ENCODE peak calls at places on chromosome 21, in nine cellular contexts. One of them, this sample, is unnamed.

GRCh38 chr21:20994790-20995189 is 3.4 kb upstream of the NCAM2 start:
- DNase-seq in body of pancreas: no peak
- DNase-seq in MM.1S: no peak
- DNase-seq in BE2C: no peak
- DNase-seq in left lung: no peak
- DNase-seq in neural progenitor cell: no peak
- DNase-seq in thoracic aorta: no peak
- DNase-seq in PC-9: no peak
- DNase-seq in colonic mucosa: no peak
- DNase-seq in this sample: no peak

GRCh38 chr21:36704281-36704957 is 5.5 kb downstream of the SIM2 start:
- DNase-seq in body of pancreas: no peak
- DNase-seq in MM.1S: no peak
- DNase-seq in BE2C: no peak
- DNase-seq in left lung: peak; percentile 72
- DNase-seq in neural progenitor cell: peak; percentile 57
- DNase-seq in thoracic aorta: no peak
- DNase-seq in PC-9: no peak
- DNase-seq in colonic mucosa: no peak
- DNase-seq in this sample: no peak

GRCh38 chr21:25329227-25329626 is 278.1 kb downstream of the MRPL39 start:
- DNase-seq in body of pancreas: no peak
- DNase-seq in MM.1S: no peak
- DNase-seq in BE2C: no peak
- DNase-seq in left lung: no peak
- DNase-seq in neural progenitor cell: no peak
- DNase-seq in thoracic aorta: no peak
- DNase-seq in PC-9: no peak
- DNase-seq in colonic mucosa: no peak
- DNase-seq in this sample: no peak

GRCh38 chr21:27225142-27225541 is 258.3 kb upstream of the ADAMTS5 start:
- DNase-seq in body of pancreas: no peak
- DNase-seq in MM.1S: no peak
- DNase-seq in BE2C: no peak
- DNase-seq in left lung: no peak
- DNase-seq in neural progenitor cell: no peak
- DNase-seq in thoracic aorta: no peak
- DNase-seq in PC-9: no peak
- DNase-seq in colonic mucosa: no peak
- DNase-seq in this sample: no peak

GRCh38 chr21:40668535-40669275 is 178.3 kb downstream of the DSCAM start:
- DNase-seq in body of pancreas: no peak
- DNase-seq in MM.1S: no peak
- DNase-seq in BE2C: no peak
- DNase-seq in left lung: no peak
- DNase-seq in neural progenitor cell: no peak
- DNase-seq in thoracic aorta: no peak
- DNase-seq in PC-9: no peak
- DNase-seq in colonic mucosa: no peak
- DNase-seq in this sample: no peak

GRCh38 chr21:36744560-36745231 is 45.8 kb downstream of the SIM2 start:
- DNase-seq in body of pancreas: peak; percentile 53
- DNase-seq in MM.1S: no peak
- DNase-seq in BE2C: peak; percentile 75
- DNase-seq in left lung: no peak
- DNase-seq in neural progenitor cell: no peak
- DNase-seq in thoracic aorta: no peak
- DNase-seq in PC-9: no peak
- DNase-seq in colonic mucosa: no peak
- DNase-seq in this sample: no peak

GRCh38 chr21:16358021-16358420 is 628.2 kb downstream of the USP25 start:
- DNase-seq in body of pancreas: no peak
- DNase-seq in MM.1S: no peak
- DNase-seq in BE2C: no peak
- DNase-seq in left lung: no peak
- DNase-seq in neural progenitor cell: no peak
- DNase-seq in thoracic aorta: no peak
- DNase-seq in PC-9: no peak
- DNase-seq in colonic mucosa: no peak
- DNase-seq in this sample: no peak

GRCh38 chr21:25385912-25386474 is 221.3 kb downstream of the MRPL39 start:
- DNase-seq in body of pancreas: peak; percentile 79
- DNase-seq in MM.1S: peak; percentile 36
- DNase-seq in BE2C: no peak
- DNase-seq in left lung: no peak
- DNase-seq in neural progenitor cell: peak; percentile 78
- DNase-seq in thoracic aorta: no peak
- DNase-seq in PC-9: peak; percentile 21
- DNase-seq in colonic mucosa: no peak
- DNase-seq in this sample: no peak

GRCh38 chr21:43016728-43017127 is 42.4 kb downstream of the PKNOX1 start:
- DNase-seq in body of pancreas: no peak
- DNase-seq in MM.1S: no peak
- DNase-seq in BE2C: peak; percentile 61
- DNase-seq in left lung: no peak
- DNase-seq in neural progenitor cell: no peak
- DNase-seq in thoracic aorta: no peak
- DNase-seq in PC-9: no peak
- DNase-seq in colonic mucosa: no peak
- DNase-seq in this sample: no peak

GRCh38 chr21:43331111-43331961 is 95.6 kb downstream of the SIK1 start:
- DNase-seq in body of pancreas: no peak
- DNase-seq in MM.1S: no peak
- DNase-seq in BE2C: no peak
- DNase-seq in left lung: peak; percentile 68
- DNase-seq in neural progenitor cell: no peak
- DNase-seq in thoracic aorta: no peak
- DNase-seq in PC-9: no peak
- DNase-seq in colonic mucosa: no peak
- DNase-seq in this sample: no peak

GRCh38 chr21:31750843-31751242 is 18.9 kb upstream of the SCAF4 start:
- DNase-seq in body of pancreas: no peak
- DNase-seq in MM.1S: no peak
- DNase-seq in BE2C: no peak
- DNase-seq in left lung: no peak
- DNase-seq in neural progenitor cell: no peak
- DNase-seq in thoracic aorta: no peak
- DNase-seq in PC-9: no peak
- DNase-seq in colonic mucosa: no peak
- DNase-seq in this sample: no peak

GRCh38 chr21:28485301-28486022 is 507.2 kb downstream of the LTN1 start:
- DNase-seq in body of pancreas: no peak
- DNase-seq in MM.1S: no peak
- DNase-seq in BE2C: no peak
- DNase-seq in left lung: no peak
- DNase-seq in neural progenitor cell: no peak
- DNase-seq in thoracic aorta: no peak
- DNase-seq in PC-9: no peak
- DNase-seq in colonic mucosa: no peak
- DNase-seq in this sample: no peak

GRCh38 chr21:28480091-28480869 is 512.4 kb downstream of the LTN1 start:
- DNase-seq in body of pancreas: no peak
- DNase-seq in MM.1S: peak; percentile 92
- DNase-seq in BE2C: no peak
- DNase-seq in left lung: no peak
- DNase-seq in neural progenitor cell: no peak
- DNase-seq in thoracic aorta: no peak
- DNase-seq in PC-9: no peak
- DNase-seq in colonic mucosa: no peak
- DNase-seq in this sample: no peak

GRCh38 chr21:28482657-28483056 is 510.0 kb downstream of the LTN1 start:
- DNase-seq in body of pancreas: no peak
- DNase-seq in MM.1S: no peak
- DNase-seq in BE2C: no peak
- DNase-seq in left lung: no peak
- DNase-seq in neural progenitor cell: no peak
- DNase-seq in thoracic aorta: no peak
- DNase-seq in PC-9: no peak
- DNase-seq in colonic mucosa: no peak
- DNase-seq in this sample: no peak

GRCh38 chr21:28473530-28474225 is 519.0 kb downstream of the LTN1 start:
- DNase-seq in body of pancreas: no peak
- DNase-seq in MM.1S: no peak
- DNase-seq in BE2C: no peak
- DNase-seq in left lung: no peak
- DNase-seq in neural progenitor cell: no peak
- DNase-seq in thoracic aorta: no peak
- DNase-seq in PC-9: no peak
- DNase-seq in colonic mucosa: no peak
- DNase-seq in this sample: no peak

DNA sequence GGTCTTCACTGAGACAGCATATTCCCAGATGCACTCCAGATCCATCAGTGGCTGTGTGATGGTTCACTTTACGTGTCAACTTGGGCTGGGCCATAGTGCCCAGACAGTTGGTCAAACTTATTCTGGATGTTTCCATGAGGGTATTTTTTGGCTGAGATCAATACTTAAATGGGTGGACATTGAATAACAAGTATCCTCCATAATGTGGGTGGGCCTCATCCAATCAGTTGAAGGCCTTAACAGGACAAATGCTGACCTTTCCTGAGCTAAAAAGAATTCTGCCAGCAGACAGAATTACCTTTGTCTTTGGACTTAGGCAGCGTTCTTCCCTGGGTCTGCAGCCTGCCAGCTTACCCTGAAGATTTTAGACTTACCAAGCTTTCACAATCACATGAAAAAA is 513.0 kb downstream of the LTN1 start:
- DNase-seq in body of pancreas: no peak
- DNase-seq in MM.1S: no peak
- DNase-seq in BE2C: no peak
- DNase-seq in left lung: no peak
- DNase-seq in neural progenitor cell: no peak
- DNase-seq in thoracic aorta: no peak
- DNase-seq in PC-9: no peak
- DNase-seq in colonic mucosa: no peak
- DNase-seq in this sample: no peak
- H3K27me3 ChIP-seq in body of pancreas: no peaks in the 10 kb centered on the region
- H3K27me3 ChIP-seq in MM.1S: no peaks in the 10 kb centered on the region
- H3K27me3 ChIP-seq in BE2C: no peaks in the 10 kb centered on the region
- H3K27me3 ChIP-seq in left lung: no peaks in the 10 kb centered on the region
- H3K27me3 ChIP-seq in neural progenitor cell: no peaks in the 10 kb centered on the region
- H3K27me3 ChIP-seq in thoracic aorta: no peaks in the 10 kb centered on the region
- H3K27me3 ChIP-seq in PC-9: no peaks in the 10 kb centered on the region
- H3K27me3 ChIP-seq in colonic mucosa: no peaks in the 10 kb centered on the region
- H3K27me3 ChIP-seq in this sample: no peaks in the 10 kb centered on the region

GRCh38 chr21:38562182-38562581 is 63.9 kb upstream of the ERG start:
- DNase-seq in body of pancreas: no peak
- DNase-seq in MM.1S: no peak
- DNase-seq in BE2C: no peak
- DNase-seq in left lung: no peak
- DNase-seq in neural progenitor cell: no peak
- DNase-seq in thoracic aorta: no peak
- DNase-seq in PC-9: no peak
- DNase-seq in colonic mucosa: no peak
- DNase-seq in this sample: no peak
- H3K27me3 ChIP-seq in body of pancreas: no peaks in the 10 kb centered on the region
- H3K27me3 ChIP-seq in MM.1S: no peaks in the 10 kb centered on the region
- H3K27me3 ChIP-seq in BE2C: no peaks in the 10 kb centered on the region
- H3K27me3 ChIP-seq in left lung: no peaks in the 10 kb centered on the region
- H3K27me3 ChIP-seq in neural progenitor cell: no peaks in the 10 kb centered on the region
- H3K27me3 ChIP-seq in thoracic aorta: no peaks in the 10 kb centered on the region
- H3K27me3 ChIP-seq in PC-9: peaks cover 26% of the 10 kb centered on the region
- H3K27me3 ChIP-seq in colonic mucosa: no peaks in the 10 kb centered on the region
- H3K27me3 ChIP-seq in this sample: no peaks in the 10 kb centered on the region

GRCh38 chr21:41772351-41773080 is 5.7 kb upstream of the RIPK4 start:
- DNase-seq in body of pancreas: no peak
- DNase-seq in MM.1S: no peak
- DNase-seq in BE2C: no peak
- DNase-seq in left lung: no peak
- DNase-seq in neural progenitor cell: peak; percentile 49
- DNase-seq in thoracic aorta: no peak
- DNase-seq in PC-9: no peak
- DNase-seq in colonic mucosa: no peak
- DNase-seq in this sample: no peak

GRCh38 chr21:41769521-41769920 is 2.7 kb upstream of the RIPK4 start:
- DNase-seq in body of pancreas: no peak
- DNase-seq in MM.1S: no peak
- DNase-seq in BE2C: no peak
- DNase-seq in left lung: no peak
- DNase-seq in neural progenitor cell: no peak
- DNase-seq in thoracic aorta: no peak
- DNase-seq in PC-9: no peak
- DNase-seq in colonic mucosa: no peak
- DNase-seq in this sample: no peak

GRCh38 chr21:41771625-41771945 is 4.7 kb upstream of the RIPK4 start:
- DNase-seq in body of pancreas: no peak
- DNase-seq in MM.1S: no peak
- DNase-seq in BE2C: no peak
- DNase-seq in left lung: no peak
- DNase-seq in neural progenitor cell: no peak
- DNase-seq in thoracic aorta: no peak
- DNase-seq in PC-9: no peak
- DNase-seq in colonic mucosa: no peak
- DNase-seq in this sample: no peak

GRCh38 chr21:41769933-41770332 is 3.1 kb upstream of the RIPK4 start:
- DNase-seq in body of pancreas: no peak
- DNase-seq in MM.1S: no peak
- DNase-seq in BE2C: no peak
- DNase-seq in left lung: no peak
- DNase-seq in neural progenitor cell: no peak
- DNase-seq in thoracic aorta: no peak
- DNase-seq in PC-9: no peak
- DNase-seq in colonic mucosa: no peak
- DNase-seq in this sample: no peak

DNA sequence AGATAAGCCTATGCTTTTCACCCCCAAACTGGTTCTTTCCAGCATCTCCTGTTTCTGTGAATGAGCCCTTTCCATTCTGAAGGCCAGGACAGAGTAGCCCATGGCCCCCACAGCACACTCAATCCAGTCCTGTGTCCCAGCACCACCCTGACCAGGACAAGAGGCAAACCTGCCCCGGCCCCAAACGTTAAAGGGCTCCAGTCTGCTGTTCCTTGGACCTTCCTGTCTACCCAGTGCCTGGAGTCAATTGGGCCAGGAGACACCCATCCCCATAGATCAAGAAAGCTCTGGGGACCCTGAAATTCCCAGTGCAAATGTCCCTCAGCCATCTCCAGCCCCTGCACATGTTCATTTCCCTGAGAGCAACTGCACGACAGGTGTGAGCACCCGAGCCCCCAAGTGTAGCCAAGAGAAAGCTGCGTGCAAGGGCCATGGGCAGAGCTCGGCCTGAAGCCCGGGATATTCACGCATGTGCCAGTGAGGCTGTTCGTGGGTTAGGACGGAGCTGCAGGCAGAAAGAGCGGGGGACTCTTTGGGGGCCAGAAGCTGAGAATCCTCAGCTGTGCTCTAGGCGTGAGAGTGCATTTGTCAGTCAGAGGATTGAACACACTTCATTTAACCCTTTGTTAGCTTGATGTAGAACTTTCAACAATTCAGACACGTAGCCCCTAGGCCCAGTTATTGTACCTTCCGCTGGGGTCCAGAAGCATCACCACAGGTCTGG is 4.2 kb upstream of the RIPK4 start:
- DNase-seq in body of pancreas: no peak
- DNase-seq in MM.1S: no peak
- DNase-seq in BE2C: no peak
- DNase-seq in left lung: no peak
- DNase-seq in neural progenitor cell: peak; percentile 68
- DNase-seq in thoracic aorta: no peak
- DNase-seq in PC-9: no peak
- DNase-seq in colonic mucosa: no peak
- DNase-seq in this sample: no peak
- H3K27me3 ChIP-seq in body of pancreas: no peaks in the 10 kb centered on the region
- H3K27me3 ChIP-seq in MM.1S: peaks cover 94% of the 10 kb centered on the region
- H3K27me3 ChIP-seq in BE2C: peaks cover 48% of the 10 kb centered on the region
- H3K27me3 ChIP-seq in left lung: peaks cover 32% of the 10 kb centered on the region
- H3K27me3 ChIP-seq in neural progenitor cell: peaks cover 70% of the 10 kb centered on the region
- H3K27me3 ChIP-seq in thoracic aorta: no peaks in the 10 kb centered on the region
- H3K27me3 ChIP-seq in PC-9: no peaks in the 10 kb centered on the region
- H3K27me3 ChIP-seq in colonic mucosa: peaks cover 36% of the 10 kb centered on the region
- H3K27me3 ChIP-seq in this sample: peaks cover 12% of the 10 kb centered on the region

GRCh38 chr21:45560106-45561021 is 18.1 kb upstream of the SLC19A1 start:
- DNase-seq in body of pancreas: no peak
- DNase-seq in MM.1S: no peak
- DNase-seq in BE2C: no peak
- DNase-seq in left lung: peak; percentile 58
- DNase-seq in neural progenitor cell: no peak
- DNase-seq in thoracic aorta: no peak
- DNase-seq in PC-9: no peak
- DNase-seq in colonic mucosa: peak; percentile 10
- DNase-seq in this sample: no peak
- H3K27me3 ChIP-seq in body of pancreas: no peaks in the 10 kb centered on the region
- H3K27me3 ChIP-seq in MM.1S: peaks cover 91% of the 10 kb centered on the region
- H3K27me3 ChIP-seq in BE2C: no peaks in the 10 kb centered on the region
- H3K27me3 ChIP-seq in left lung: no peaks in the 10 kb centered on the region
- H3K27me3 ChIP-seq in neural progenitor cell: no peaks in the 10 kb centered on the region
- H3K27me3 ChIP-seq in thoracic aorta: no peaks in the 10 kb centered on the region
- H3K27me3 ChIP-seq in PC-9: peaks cover 63% of the 10 kb centered on the region
- H3K27me3 ChIP-seq in colonic mucosa: no peaks in the 10 kb centered on the region
- H3K27me3 ChIP-seq in this sample: no peaks in the 10 kb centered on the region

This sample was measured in naive thymus-derived CD4-positive, alpha-beta T cell.